ENCODE peak calls at places on chromosomes 7 and 10, in six cellular contexts. One of them, this sample, is unnamed.

GRCh38 chr7:105600720-105601550 is 19.6 kb upstream of the EFCAB10 start:
- DNase-seq in neuronal stem cell: no peak
- DNase-seq in astrocyte of the cerebellum: no peak
- DNase-seq in cardiac fibroblast: no peak
- DNase-seq in cardiac muscle cell: no peak
- DNase-seq in foreskin fibroblast: no peak
- DNase-seq in this sample: no peak

GRCh38 chr10:71512794-71513379 is 116.2 kb downstream of the CDH23 start:
- DNase-seq in cardiac muscle cell: peak; percentile 56
- DNase-seq in astrocyte of the cerebellum: no peak
- DNase-seq in foreskin fibroblast: no peak
- DNase-seq in neuronal stem cell: no peak
- DNase-seq in cardiac fibroblast: no peak
- DNase-seq in this sample: no peak

GRCh38 chr10:30359373-30360206 is 10.5 kb upstream of the MTPAP start:
- DNase-seq in foreskin fibroblast: peak; percentile 65
- DNase-seq in cardiac muscle cell: peak; percentile 74
- DNase-seq in cardiac fibroblast: peak; percentile 60
- DNase-seq in neuronal stem cell: peak; percentile 61
- DNase-seq in astrocyte of the cerebellum: no peak
- DNase-seq in this sample: peak; percentile 64

GRCh38 chr7:116356979-116357378 is 142.6 kb upstream of the CAV2 start:
- DNase-seq in neuronal stem cell: no peak
- DNase-seq in astrocyte of the cerebellum: no peak
- DNase-seq in foreskin fibroblast: peak; percentile 33
- DNase-seq in cardiac muscle cell: peak; percentile 5
- DNase-seq in cardiac fibroblast: no peak
- DNase-seq in this sample: no peak

GRCh38 chr7:105352018-105352612 is 36.6 kb downstream of the SRPK2 start:
- DNase-seq in cardiac fibroblast: peak; percentile 97
- DNase-seq in cardiac muscle cell: no peak
- DNase-seq in foreskin fibroblast: peak; percentile 86
- DNase-seq in astrocyte of the cerebellum: peak; percentile 98
- DNase-seq in neuronal stem cell: no peak
- DNase-seq in this sample: peak; percentile 85

GRCh38 chr7:46179211-46179610 is 258.1 kb upstream of the IGFBP3 start:
- DNase-seq in foreskin fibroblast: no peak
- DNase-seq in cardiac muscle cell: no peak
- DNase-seq in cardiac fibroblast: no peak
- DNase-seq in neuronal stem cell: no peak
- DNase-seq in astrocyte of the cerebellum: no peak
- DNase-seq in this sample: no peak

GRCh38 chr10:66837335-66837734 is 88.5 kb upstream of the LRRTM3 start:
- DNase-seq in astrocyte of the cerebellum: peak; percentile 43
- DNase-seq in foreskin fibroblast: peak; percentile 36
- DNase-seq in neuronal stem cell: no peak
- DNase-seq in cardiac fibroblast: peak; percentile 83
- DNase-seq in cardiac muscle cell: peak; percentile 80
- DNase-seq in this sample: no peak

GRCh38 chr7:37438879-37439278 is 9.8 kb downstream of the ELMO1 start:
- DNase-seq in cardiac muscle cell: no peak
- DNase-seq in foreskin fibroblast: no peak
- DNase-seq in neuronal stem cell: no peak
- DNase-seq in cardiac fibroblast: no peak
- DNase-seq in astrocyte of the cerebellum: no peak
- DNase-seq in this sample: no peak

GRCh38 chr7:158013085-158013668 is 574.4 kb downstream of the PTPRN2 start:
- DNase-seq in cardiac fibroblast: no peak
- DNase-seq in neuronal stem cell: no peak
- DNase-seq in astrocyte of the cerebellum: no peak
- DNase-seq in cardiac muscle cell: no peak
- DNase-seq in foreskin fibroblast: peak; percentile 19
- DNase-seq in this sample: no peak

GRCh38 chr7:157032128-157032527 is 21.7 kb upstream of the MNX1 start:
- DNase-seq in astrocyte of the cerebellum: no peak
- DNase-seq in cardiac muscle cell: no peak
- DNase-seq in neuronal stem cell: no peak
- DNase-seq in cardiac fibroblast: no peak
- DNase-seq in foreskin fibroblast: no peak
- DNase-seq in this sample: no peak

GRCh38 chr7:45890902-45891461 is 2.7 kb downstream of the IGFBP1 start:
- DNase-seq in foreskin fibroblast: peak; percentile 74
- DNase-seq in astrocyte of the cerebellum: peak; percentile 47
- DNase-seq in neuronal stem cell: peak; percentile 42
- DNase-seq in cardiac muscle cell: peak; percentile 45
- DNase-seq in cardiac fibroblast: peak; percentile 65
- DNase-seq in this sample: no peak

GRCh38 chr10:983951-984705 is 4.1 kb upstream of the GTPBP4 start:
- DNase-seq in cardiac muscle cell: no peak
- DNase-seq in foreskin fibroblast: peak; percentile 44
- DNase-seq in astrocyte of the cerebellum: no peak
- DNase-seq in cardiac fibroblast: no peak
- DNase-seq in neuronal stem cell: no peak
- DNase-seq in this sample: no peak

GRCh38 chr7:76261935-76262334 is 40.5 kb upstream of the HSPB1 start:
- DNase-seq in astrocyte of the cerebellum: no peak
- DNase-seq in cardiac muscle cell: no peak
- DNase-seq in cardiac fibroblast: no peak
- DNase-seq in foreskin fibroblast: no peak
- DNase-seq in neuronal stem cell: no peak
- DNase-seq in this sample: no peak

GRCh38 chr10:90738885-90739284 is 119.0 kb downstream of the HTR7 start:
- DNase-seq in neuronal stem cell: no peak
- DNase-seq in astrocyte of the cerebellum: no peak
- DNase-seq in cardiac muscle cell: no peak
- DNase-seq in cardiac fibroblast: peak; percentile 13
- DNase-seq in foreskin fibroblast: peak; percentile 35
- DNase-seq in this sample: no peak

GRCh38 chr10:110932505-110933180 is 13.2 kb downstream of the SHOC2 start:
- DNase-seq in cardiac fibroblast: no peak
- DNase-seq in foreskin fibroblast: no peak
- DNase-seq in astrocyte of the cerebellum: no peak
- DNase-seq in neuronal stem cell: no peak
- DNase-seq in cardiac muscle cell: no peak
- DNase-seq in this sample: no peak

GRCh38 chr7:73703985-73704639 is 15.4 kb downstream of the STX1A start:
- DNase-seq in neuronal stem cell: peak; percentile 88
- DNase-seq in cardiac fibroblast: peak; percentile 45
- DNase-seq in foreskin fibroblast: peak; percentile 75
- DNase-seq in cardiac muscle cell: peak; percentile 88
- DNase-seq in astrocyte of the cerebellum: no peak
- DNase-seq in this sample: peak; percentile 59

GRCh38 chr10:5591336-5591824 is 66.6 kb downstream of the CALML3 start:
- DNase-seq in cardiac fibroblast: no peak
- DNase-seq in foreskin fibroblast: no peak
- DNase-seq in astrocyte of the cerebellum: no peak
- DNase-seq in neuronal stem cell: no peak
- DNase-seq in cardiac muscle cell: no peak
- DNase-seq in this sample: no peak

GRCh38 chr10:49114718-49115014 is 656 bp downstream of the VSTM4 start:
- DNase-seq in cardiac muscle cell: no peak
- DNase-seq in astrocyte of the cerebellum: no peak
- DNase-seq in cardiac fibroblast: no peak
- DNase-seq in neuronal stem cell: no peak
- DNase-seq in foreskin fibroblast: no peak
- DNase-seq in this sample: no peak
- H3K4me3 ChIP-seq in cardiac muscle cell: peak overlapping the region; percentile 54
- H3K4me3 ChIP-seq in astrocyte of the cerebellum: peak overlapping the region; percentile 55
- H3K4me3 ChIP-seq in cardiac fibroblast: peak overlapping the region; percentile 53
- H3K4me3 ChIP-seq in neuronal stem cell: peak overlapping the region; percentile 62
- H3K4me3 ChIP-seq in foreskin fibroblast: peak overlapping the region; percentile 87
- H3K4me3 ChIP-seq in this sample: no peak overlapping the region

GRCh38 chr10:34808789-34809745 is 6.0 kb downstream of the PARD3 start:
- DNase-seq in cardiac muscle cell: peak; percentile 53
- DNase-seq in cardiac fibroblast: peak; percentile 30
- DNase-seq in astrocyte of the cerebellum: no peak
- DNase-seq in neuronal stem cell: peak; percentile 44
- DNase-seq in foreskin fibroblast: peak; percentile 67
- DNase-seq in this sample: peak; percentile 37
- H3K4me3 ChIP-seq in cardiac muscle cell: no peak overlapping the region
- H3K4me3 ChIP-seq in cardiac fibroblast: peak overlapping the region; percentile 12
- H3K4me3 ChIP-seq in astrocyte of the cerebellum: peak overlapping the region; percentile 24
- H3K4me3 ChIP-seq in neuronal stem cell: peak overlapping the region; percentile 27
- H3K4me3 ChIP-seq in foreskin fibroblast: peak overlapping the region; percentile 63
- H3K4me3 ChIP-seq in this sample: no peak overlapping the region

DNA sequence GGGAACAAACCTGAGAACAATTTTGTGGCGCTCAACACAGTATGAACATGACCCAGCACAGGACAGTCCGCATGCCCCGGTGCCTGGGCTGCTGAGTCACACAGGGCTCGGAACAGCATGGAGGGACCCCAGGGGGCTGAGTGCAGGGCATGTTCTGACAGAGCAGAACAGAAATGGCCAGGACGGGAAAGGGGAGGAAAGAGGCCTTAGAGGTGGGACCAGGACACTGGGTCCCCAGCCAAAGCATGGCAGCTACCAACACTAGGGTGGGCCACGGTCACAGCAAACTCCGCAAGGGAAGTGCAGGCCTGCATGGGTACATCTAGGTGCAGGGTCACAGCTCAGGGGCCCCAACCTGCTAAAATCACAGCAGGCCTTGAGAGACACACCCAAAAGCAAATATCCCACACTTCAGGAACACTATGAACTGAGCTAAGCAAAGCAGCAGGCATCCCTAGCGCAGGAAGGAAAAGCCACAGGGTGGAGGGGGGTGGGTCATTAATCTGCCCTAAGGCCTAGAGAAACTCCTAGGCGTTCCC is 5.6 kb downstream of the IMPDH1 start:
- DNase-seq in cardiac muscle cell: no peak
- DNase-seq in foreskin fibroblast: no peak
- DNase-seq in neuronal stem cell: no peak
- DNase-seq in astrocyte of the cerebellum: no peak
- DNase-seq in cardiac fibroblast: no peak
- DNase-seq in this sample: no peak
- H3K4me3 ChIP-seq in cardiac muscle cell: no peak overlapping the region
- H3K4me3 ChIP-seq in foreskin fibroblast: peak overlapping the region; percentile 72
- H3K4me3 ChIP-seq in neuronal stem cell: no peak overlapping the region
- H3K4me3 ChIP-seq in astrocyte of the cerebellum: peak overlapping the region; percentile 9
- H3K4me3 ChIP-seq in cardiac fibroblast: peak overlapping the region; percentile 15
- H3K4me3 ChIP-seq in this sample: peak overlapping the region; percentile 75

DNA sequence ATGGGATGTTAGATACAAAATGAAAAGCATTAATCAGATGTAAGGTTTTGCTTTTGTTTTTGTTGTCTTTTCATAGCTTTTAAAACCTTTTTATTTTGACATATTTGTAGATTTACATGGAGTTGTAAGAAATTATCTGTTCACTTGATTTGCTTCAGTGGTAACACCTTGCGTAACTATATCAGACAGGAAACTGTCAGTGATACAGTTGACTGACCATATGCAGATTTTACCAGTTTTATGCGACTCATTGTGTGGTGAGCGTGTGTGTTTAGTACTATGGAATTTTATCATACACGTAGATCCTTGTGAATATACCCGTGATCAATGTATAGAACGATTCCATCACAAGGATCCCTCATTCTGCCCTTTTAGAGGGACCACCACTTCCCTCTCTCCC is 701.4 kb downstream of the SUGCT start:
- DNase-seq in astrocyte of the cerebellum: no peak
- DNase-seq in foreskin fibroblast: peak; percentile 28
- DNase-seq in neuronal stem cell: no peak
- DNase-seq in cardiac muscle cell: no peak
- DNase-seq in cardiac fibroblast: no peak
- DNase-seq in this sample: no peak
- H3K4me3 ChIP-seq in astrocyte of the cerebellum: no peak overlapping the region
- H3K4me3 ChIP-seq in foreskin fibroblast: no peak overlapping the region
- H3K4me3 ChIP-seq in neuronal stem cell: no peak overlapping the region
- H3K4me3 ChIP-seq in cardiac muscle cell: no peak overlapping the region
- H3K4me3 ChIP-seq in cardiac fibroblast: no peak overlapping the region
- H3K4me3 ChIP-seq in this sample: no peak overlapping the region

GRCh38 chr7:150451833-150452431 is 1.5 kb downstream of the GIMAP8 start:
- DNase-seq in foreskin fibroblast: no peak
- DNase-seq in cardiac fibroblast: no peak
- DNase-seq in cardiac muscle cell: no peak
- DNase-seq in astrocyte of the cerebellum: no peak
- DNase-seq in neuronal stem cell: no peak
- DNase-seq in this sample: peak; percentile 38

GRCh38 chr7:150453186-150453585 is 2.8 kb downstream of the GIMAP8 start:
- DNase-seq in astrocyte of the cerebellum: no peak
- DNase-seq in neuronal stem cell: no peak
- DNase-seq in cardiac fibroblast: no peak
- DNase-seq in foreskin fibroblast: no peak
- DNase-seq in cardiac muscle cell: no peak
- DNase-seq in this sample: no peak

GRCh38 chr7:150451097-150451793 is 815 bp downstream of the GIMAP8 start:
- DNase-seq in astrocyte of the cerebellum: no peak
- DNase-seq in foreskin fibroblast: no peak
- DNase-seq in neuronal stem cell: no peak
- DNase-seq in cardiac muscle cell: no peak
- DNase-seq in cardiac fibroblast: no peak
- DNase-seq in this sample: peak; percentile 83

GRCh38 chr7:150450491-150450992 is at the start of gene GIMAP8:
- DNase-seq in cardiac fibroblast: peak; percentile 7
- DNase-seq in neuronal stem cell: no peak
- DNase-seq in astrocyte of the cerebellum: no peak
- DNase-seq in cardiac muscle cell: no peak
- DNase-seq in foreskin fibroblast: no peak
- DNase-seq in this sample: peak; percentile 53

DNA sequence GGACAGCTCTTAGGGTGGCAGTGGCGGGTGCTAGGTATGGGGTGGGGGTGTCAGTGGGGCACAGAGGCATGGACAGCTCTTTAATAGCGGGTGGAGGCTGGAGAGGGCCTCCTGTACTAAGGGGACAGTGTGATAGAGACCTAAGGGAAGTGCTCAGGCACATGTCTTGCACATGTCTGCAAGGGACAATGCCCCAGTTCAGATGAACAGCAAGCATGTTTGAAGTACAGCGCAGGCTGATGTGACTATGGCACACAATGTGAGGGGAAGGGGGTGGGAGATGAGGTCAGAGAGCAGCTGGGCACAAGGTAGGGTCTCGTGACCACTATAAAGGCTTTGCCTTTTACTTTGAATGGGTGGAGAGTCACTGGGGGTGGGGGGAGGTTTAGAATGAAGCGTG is 3.5 kb downstream of the GIMAP8 start:
- DNase-seq in foreskin fibroblast: no peak
- DNase-seq in astrocyte of the cerebellum: no peak
- DNase-seq in neuronal stem cell: no peak
- DNase-seq in cardiac muscle cell: no peak
- DNase-seq in cardiac fibroblast: no peak
- DNase-seq in this sample: no peak
- H3K4me3 ChIP-seq in foreskin fibroblast: no peak overlapping the region
- H3K4me3 ChIP-seq in astrocyte of the cerebellum: no peak overlapping the region
- H3K4me3 ChIP-seq in neuronal stem cell: no peak overlapping the region
- H3K4me3 ChIP-seq in cardiac muscle cell: no peak overlapping the region
- H3K4me3 ChIP-seq in cardiac fibroblast: no peak overlapping the region
- H3K4me3 ChIP-seq in this sample: no peak overlapping the region

GRCh38 chr7:944744-945143 is 9.7 kb downstream of the ADAP1 start:
- DNase-seq in cardiac muscle cell: no peak
- DNase-seq in astrocyte of the cerebellum: no peak
- DNase-seq in neuronal stem cell: no peak
- DNase-seq in cardiac fibroblast: no peak
- DNase-seq in foreskin fibroblast: no peak
- DNase-seq in this sample: no peak
- H3K4me3 ChIP-seq in cardiac muscle cell: no peak overlapping the region
- H3K4me3 ChIP-seq in astrocyte of the cerebellum: no peak overlapping the region
- H3K4me3 ChIP-seq in neuronal stem cell: no peak overlapping the region
- H3K4me3 ChIP-seq in cardiac fibroblast: no peak overlapping the region
- H3K4me3 ChIP-seq in foreskin fibroblast: no peak overlapping the region
- H3K4me3 ChIP-seq in this sample: no peak overlapping the region

DNA sequence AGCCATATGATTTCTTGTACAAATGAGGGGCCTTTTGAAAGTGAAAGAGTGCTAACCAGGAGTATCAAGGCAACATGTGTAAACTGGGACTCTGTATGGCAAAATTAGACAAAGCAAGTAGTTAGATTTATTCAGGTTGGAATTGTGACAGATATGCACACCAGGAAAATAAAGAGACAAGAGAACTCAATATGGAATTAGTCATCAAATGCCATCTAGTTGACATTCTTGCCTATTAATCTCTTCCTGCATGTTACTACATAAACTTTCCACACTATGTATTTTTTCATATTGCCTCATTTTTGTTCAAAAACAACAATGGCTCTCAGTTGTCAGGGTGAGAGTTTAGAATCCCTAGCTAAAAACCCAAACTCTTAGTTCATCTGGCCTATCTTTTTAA is 799.0 kb downstream of the NRG3 start:
- DNase-seq in cardiac muscle cell: no peak
- DNase-seq in foreskin fibroblast: peak; percentile 59
- DNase-seq in neuronal stem cell: no peak
- DNase-seq in astrocyte of the cerebellum: no peak
- DNase-seq in cardiac fibroblast: no peak
- DNase-seq in this sample: no peak
- H3K4me3 ChIP-seq in cardiac muscle cell: no peak overlapping the region
- H3K4me3 ChIP-seq in foreskin fibroblast: no peak overlapping the region
- H3K4me3 ChIP-seq in neuronal stem cell: no peak overlapping the region
- H3K4me3 ChIP-seq in astrocyte of the cerebellum: no peak overlapping the region
- H3K4me3 ChIP-seq in cardiac fibroblast: no peak overlapping the region
- H3K4me3 ChIP-seq in this sample: no peak overlapping the region